ENCODE peak calls at places on chromosome 22, in four cellular contexts. K is endodermal cell, Q is choroid plexus epithelial cell, T is fibroblast of lung. Z is an unnamed sample.

GRCh38 chr22:41264408-41264941 is 21.5 kb downstream of the RANGAP1 start:
- DNase-seq in K (no peak), Q (no peak), T (no peak), Z (no peak)

GRCh38 chr22:28937206-28938025 is 54.0 kb downstream of the ZNRF3 start:
- DNase-seq in K (no peak), Q (no peak), T (no peak), Z (no peak)

GRCh38 chr22:29330753-29331152 is 15.3 kb upstream of the RASL10A start:
- DNase-seq in K (no peak), Q (peak; percentile 84), T (peak; percentile 73), Z (no peak)

GRCh38 chr22:29306830-29307657 is 594 bp downstream of the GAS2L1 start:
- DNase-seq in K (peak; percentile 91), Q (peak; percentile 85), T (peak; percentile 70), Z (peak; percentile 63)

GRCh38 chr22:43481528-43482309 is 69.9 kb downstream of the MPPED1 start:
- DNase-seq in K (peak; percentile 57), Q (no peak), T (no peak), Z (no peak)

GRCh38 chr22:37521236-37521739 is 2.1 kb upstream of the CARD10 start:
- DNase-seq in K (no peak), Q (no peak), T (no peak), Z (no peak)

GRCh38 chr22:38257650-38258246 is 15.1 kb downstream of the TMEM184B start:
- DNase-seq in K (peak; percentile 66), Q (no peak), T (no peak), Z (no peak)

GRCh38 chr22:39839917-39840510 is 53.5 kb downstream of the ENTHD1 start:
- DNase-seq in K (no peak), Q (no peak), T (no peak), Z (peak; percentile 28)

GRCh38 chr22:50627914-50628542 is at the start of gene ARSA:
- DNase-seq in K (peak; percentile 93), Q (peak; percentile 83), T (peak; percentile 83), Z (peak; percentile 93)
- TF ChIP-seq CTCF in K (peak; percentile 60), Q (peak; percentile 51), T (peak; percentile 41), Z (peak; percentile 57)

GRCh38 chr22:26264162-26264561 is 94.9 kb downstream of the SEZ6L start:
- DNase-seq in K (no peak), Q (no peak), T (no peak), Z (no peak)

GRCh38 chr22:26259510-26259909 is 90.2 kb downstream of the SEZ6L start:
- DNase-seq in K (peak; percentile 91), Q (peak; percentile 1), T (no peak), Z (no peak)
- TF ChIP-seq CTCF in K (no peak), Q (no peak), T (no peak), Z (no peak)

GRCh38 chr22:31943976-31944699 is at the start of gene YWHAH:
- DNase-seq in K (peak; percentile 98), Q (peak; percentile 95), T (peak; percentile 92), Z (peak; percentile 99)
- TF ChIP-seq CTCF in K (no peak), Q (no peak), T (no peak), Z (no peak)

GRCh38 chr22:42308887-42309468 is 38.5 kb upstream of the TCF20 start:
- DNase-seq in K (no peak), Q (no peak), T (no peak), Z (no peak)
- TF ChIP-seq CTCF in K (peak; percentile 54), Q (no peak), T (no peak), Z (no peak)

DNA sequence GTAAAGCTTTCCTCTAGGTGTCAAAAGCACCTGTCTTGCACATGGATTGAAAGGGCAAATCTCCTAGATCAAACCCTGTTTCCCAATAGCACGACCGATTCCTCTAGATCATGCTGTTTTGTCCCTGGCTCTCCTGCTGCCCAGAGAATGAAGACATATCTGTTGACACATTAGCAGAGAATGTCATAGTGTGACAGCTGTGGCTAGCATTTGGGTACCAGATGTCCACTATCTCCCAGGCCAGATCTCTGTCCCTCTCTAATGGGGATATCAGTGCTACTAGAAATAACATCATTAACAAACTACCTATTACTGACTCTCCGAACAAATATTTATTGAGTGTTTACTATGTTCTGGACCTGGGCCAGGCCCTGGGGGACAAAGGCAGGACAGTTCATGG is 72.4 kb upstream of the ISX start:
- DNase-seq in K (no peak), Q (no peak), T (no peak), Z (no peak)
- TF ChIP-seq CTCF in K (no peak), Q (no peak), T (no peak), Z (no peak)

GRCh38 chr22:24101966-24102365 is 79.3 kb upstream of the SUSD2 start:
- DNase-seq in K (no peak), Q (peak; percentile 15), T (no peak), Z (no peak)
- TF ChIP-seq CTCF in K (peak; percentile 28), Q (peak; percentile 37), T (peak; percentile 24), Z (no peak)